ENCODE peak calls at places on chromosomes 7 and 10, in five cellular contexts. K, Z, O, C and U are unnamed samples.

GRCh38 chr7:1907751-1908365 is 237.8 kb downstream of the ELFN1 start:
- DNase-seq in K (no peak), Z (no peak), O (no peak), C (no peak), U (no peak)

GRCh38 chr7:151459726-151460473 is 20.0 kb upstream of the CRYGN start:
- DNase-seq in K (peak), Z (peak), O (peak), C (peak), U (peak)

GRCh38 chr10:119342017-119342734 is 134.8 kb downstream of the GRK5 start:
- DNase-seq in K (peak), Z (peak), O (no peak), C (no peak), U (peak)

GRCh38 chr10:13234172-13234571 is at the start of gene UCMA:
- DNase-seq in K (no peak), Z (no peak), O (no peak), C (no peak), U (no peak)

GRCh38 chr7:67842571-67842970 is 845.9 kb downstream of the TYW1 start:
- DNase-seq in K (no peak), Z (no peak), O (no peak), C (no peak), U (no peak)

GRCh38 chr7:84677386-84677785 is 482.8 kb upstream of the SEMA3A start:
- DNase-seq in K (peak), Z (no peak), O (no peak), C (no peak), U (no peak)

GRCh38 chr7:22563115-22563514 is 63.1 kb upstream of the STEAP1B start:
- DNase-seq in K (no peak), Z (peak), O (no peak), C (peak), U (no peak)

GRCh38 chr10:26776258-26776657 is 78.8 kb downstream of the PDSS1 start:
- DNase-seq in K (no peak), Z (no peak), O (no peak), C (no peak), U (no peak)

GRCh38 chr7:138563808-138564207 is 103.7 kb downstream of the TRIM24 start:
- DNase-seq in K (no peak), Z (no peak), O (no peak), C (no peak), U (no peak)

GRCh38 chr10:484925-485661 is 204.4 kb downstream of the DIP2C start:
- DNase-seq in K (no peak), Z (no peak), O (peak), C (no peak), U (no peak)

GRCh38 chr10:118961401-118961800 is 68.1 kb upstream of the NANOS1 start:
- DNase-seq in K (no peak), Z (no peak), O (no peak), C (no peak), U (no peak)

GRCh38 chr10:46311501-46311951 is 24.7 kb downstream of the ANTXRL start:
- DNase-seq in K (peak), Z (no peak), O (peak), C (no peak), U (peak)

DNA sequence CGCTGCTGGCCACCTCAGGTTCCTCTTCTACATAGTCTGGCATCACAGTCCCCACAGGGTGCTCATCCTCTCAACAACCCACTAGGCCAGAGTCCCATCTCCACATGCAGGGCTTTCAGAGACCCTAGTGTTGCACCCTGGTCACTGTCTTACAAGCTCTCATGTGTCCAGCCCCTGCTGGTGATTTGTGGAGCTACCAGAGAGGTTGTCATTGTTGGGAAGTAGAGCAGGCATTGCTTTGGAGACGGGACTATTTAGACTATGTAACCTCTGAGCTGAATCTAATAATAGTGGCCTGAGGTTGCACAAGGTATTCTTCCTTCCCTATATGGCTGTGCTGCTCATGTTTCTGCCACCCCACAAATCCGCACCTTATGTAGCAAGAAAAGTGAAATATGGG is 135.3 kb upstream of the VWC2 start:
- DNase-seq in K (no peak), Z (peak), O (no peak), C (peak), U (no peak)
- TF ChIP-seq CTCF in K (no peak), Z (no peak), O (no peak), C (no peak), U (no peak)

GRCh38 chr10:4503076-4503475 is 322.9 kb upstream of the AKR1E2 start:
- DNase-seq in K (no peak), Z (no peak), O (no peak), C (no peak), U (no peak)
- TF ChIP-seq POLR2A in K (no peak), Z (no peak), O (no peak), C (no peak), U (no peak)

GRCh38 chr7:142024547-142024946 is 28.9 kb downstream of the MGAM start:
- DNase-seq in K (no peak), Z (no peak), O (no peak), C (no peak), U (no peak)

GRCh38 chr7:142030846-142031245 is 35.2 kb downstream of the MGAM start:
- DNase-seq in K (no peak), Z (no peak), O (no peak), C (no peak), U (no peak)

GRCh38 chr7:142025896-142026295 is 30.2 kb downstream of the MGAM start:
- DNase-seq in K (no peak), Z (no peak), O (no peak), C (no peak), U (no peak)

GRCh38 chr7:142033154-142033553 is 37.5 kb downstream of the MGAM start:
- DNase-seq in K (no peak), Z (no peak), O (no peak), C (no peak), U (no peak)

DNA sequence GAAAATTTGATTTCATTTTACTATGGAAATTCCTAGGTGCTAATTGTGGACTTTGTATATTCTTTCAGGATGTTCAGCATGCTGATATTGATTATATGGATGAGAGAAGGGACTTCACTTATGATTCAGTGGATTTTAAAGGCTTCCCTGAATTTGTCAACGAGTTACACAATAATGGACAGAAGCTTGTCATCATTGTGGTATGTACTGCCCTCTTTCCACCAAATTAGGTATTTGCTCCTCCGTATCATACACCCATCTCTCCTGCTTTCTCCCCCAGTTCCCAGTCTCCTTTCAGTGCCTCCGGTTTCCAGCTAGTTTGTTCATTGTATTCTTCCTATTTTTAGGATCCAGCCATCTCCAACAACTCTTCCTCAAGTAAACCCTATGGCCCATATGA is 34.6 kb downstream of the MGAM start:
- DNase-seq in K (no peak), Z (no peak), O (no peak), C (no peak), U (no peak)
- TF ChIP-seq CTCF in K (no peak), Z (no peak), O (no peak), C (no peak), U (no peak)

DNA sequence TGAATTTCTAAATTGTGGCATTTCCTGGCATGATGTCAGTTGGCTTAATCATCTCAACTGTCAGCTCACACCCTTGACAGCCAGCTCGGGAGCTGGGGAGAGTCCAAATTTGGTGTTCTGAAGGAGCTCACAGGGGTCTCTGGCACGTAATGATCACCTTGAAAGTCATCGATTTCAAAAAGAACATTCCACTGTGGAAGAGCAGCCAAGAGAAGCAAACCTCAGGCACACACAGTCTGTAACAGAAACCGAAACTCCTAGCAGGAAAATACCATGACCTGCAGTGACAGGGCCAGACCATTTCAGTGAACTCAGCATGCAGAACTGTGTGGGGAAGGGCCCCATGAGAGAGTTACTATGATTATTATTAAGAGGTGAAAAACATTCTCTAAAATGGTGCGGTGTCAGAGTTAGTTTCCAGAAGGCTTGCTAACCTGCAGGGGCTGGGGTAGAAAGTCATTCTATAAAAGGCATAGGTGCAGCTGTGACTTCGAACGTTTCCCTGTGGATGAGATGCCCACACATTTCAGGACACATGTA is 26.4 kb upstream of the KLF6 start:
- DNase-seq in K (no peak), Z (peak), O (peak), C (peak), U (no peak)
- TF ChIP-seq POLR2A in K (no peak), Z (no peak), O (no peak), C (no peak), U (no peak)

DNA sequence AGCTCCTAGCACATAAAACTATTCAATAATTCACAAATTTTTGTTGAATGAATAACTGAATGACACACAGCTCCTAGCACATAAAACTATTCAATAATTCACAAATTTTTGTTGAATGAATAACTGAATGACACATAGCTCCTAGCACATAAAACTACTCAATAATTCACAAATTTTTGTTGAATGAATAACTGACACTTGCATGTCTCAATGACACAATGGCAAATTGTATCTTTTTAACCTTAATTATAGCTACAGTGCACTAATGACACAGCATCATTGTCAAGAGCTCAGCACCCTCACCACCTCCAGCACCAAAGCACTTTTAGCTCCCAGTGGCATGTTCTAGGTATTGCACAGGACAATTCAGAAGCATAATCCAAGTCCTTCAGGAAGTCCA is 131.6 kb downstream of the PDE1C start:
- DNase-seq in K (no peak), Z (no peak), O (no peak), C (no peak), U (no peak)
- TF ChIP-seq CTCF in K (no peak), Z (peak), O (no peak), C (peak), U (no peak)

DNA sequence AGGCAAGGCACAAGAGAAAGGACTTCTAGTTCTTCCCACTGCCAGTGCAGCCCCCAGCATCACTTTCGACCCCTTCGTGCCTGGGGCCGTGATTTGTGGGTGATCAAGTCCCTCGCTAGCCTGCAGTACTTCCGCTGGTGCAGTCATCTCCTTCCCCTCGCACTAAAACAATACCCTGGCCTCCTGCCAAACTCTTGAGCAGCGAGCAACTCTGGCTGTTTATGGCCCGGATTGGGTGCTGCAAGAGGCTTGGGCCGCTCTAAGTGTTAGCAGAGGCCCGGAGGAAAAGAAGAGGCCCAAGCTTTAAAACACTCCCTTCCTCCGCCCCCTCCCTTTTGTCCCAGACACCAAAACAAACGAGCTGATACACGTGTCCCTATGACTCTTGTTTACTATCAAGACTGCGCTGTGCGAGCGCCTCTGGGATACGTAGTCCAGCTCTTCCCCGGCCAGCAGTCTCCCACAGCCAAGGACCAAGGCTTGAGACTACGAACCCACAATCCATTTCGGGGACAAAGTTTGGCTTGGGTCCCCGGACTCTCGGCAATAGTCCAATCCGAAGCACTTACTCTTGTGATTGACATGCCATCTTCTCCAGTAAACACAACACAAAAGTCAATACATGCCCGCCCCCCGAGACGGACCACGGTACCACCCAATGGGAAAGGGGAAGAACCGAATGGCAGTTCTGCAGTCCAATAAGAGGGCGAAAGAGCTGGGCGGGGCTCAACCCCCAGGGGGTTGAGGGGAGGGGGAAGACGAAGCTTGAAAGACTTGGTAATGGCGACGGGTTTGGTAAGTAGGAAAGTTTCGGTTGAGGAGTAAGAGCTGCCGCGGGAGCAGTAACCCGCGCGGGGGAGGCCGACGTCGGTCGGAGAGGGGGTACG is at the start of gene HBP1:
- DNase-seq in K (peak), Z (peak), O (peak), C (peak), U (peak)
- TF ChIP-seq POLR2A in K (peak), Z (peak), O (peak), C (peak), U (peak)

DNA sequence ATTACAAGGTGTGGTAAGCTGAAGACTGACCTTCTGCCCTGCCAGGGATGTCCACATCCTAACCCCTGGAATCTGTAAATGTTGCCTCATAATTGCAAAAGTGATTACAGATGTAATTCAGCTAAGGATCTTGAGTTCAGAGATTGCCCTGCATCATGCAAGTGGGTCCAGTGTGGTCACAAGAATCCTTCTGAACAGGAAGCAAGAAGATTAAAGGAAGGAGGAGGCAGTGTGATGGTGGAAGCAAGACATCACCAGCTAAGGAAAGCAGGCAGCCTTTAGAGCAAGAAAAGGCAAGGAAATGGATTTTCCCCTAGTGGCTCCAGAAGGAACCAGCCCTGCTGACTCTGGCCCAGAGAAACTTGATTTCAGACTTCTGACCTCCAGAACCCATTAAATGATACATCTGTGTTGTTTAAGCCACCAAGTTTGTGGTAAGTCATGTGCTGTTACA is 78.1 kb downstream of the USP6NL start:
- DNase-seq in K (no peak), Z (no peak), O (no peak), C (no peak), U (no peak)
- TF ChIP-seq CTCF in K (peak), Z (no peak), O (no peak), C (peak), U (peak)